ENCODE peak calls at places on chromosomes 4 and X, in eight cellular contexts. One of them, this sample, is unnamed.
A peak's percentile ranks its signal among the peaks of the same experiment; 100 is the strongest.

GRCh38 chr4:7347981-7348380 is 86.7 kb downstream of the PSAPL1 start:
- DNase-seq in HCT116: no peak
- DNase-seq in endothelial cell of umbilical vein: no peak
- DNase-seq in GM23338: no peak
- DNase-seq in sigmoid colon: no peak
- DNase-seq in Panc1: no peak
- DNase-seq in GM12892: no peak
- DNase-seq in SK-N-MC: no peak
- DNase-seq in this sample: no peak

GRCh38 chr4:153684182-153685073 is at the start of gene TLR2:
- DNase-seq in GM23338: peak; percentile 80
- DNase-seq in endothelial cell of umbilical vein: peak; percentile 17
- DNase-seq in sigmoid colon: peak; percentile 86
- DNase-seq in GM12892: peak; percentile 29
- DNase-seq in Panc1: no peak
- DNase-seq in HCT116: no peak
- DNase-seq in SK-N-MC: no peak
- DNase-seq in this sample: no peak

GRCh38 chr4:30754021-30754420 is 33.9 kb downstream of the PCDH7 start:
- DNase-seq in GM23338: no peak
- DNase-seq in SK-N-MC: no peak
- DNase-seq in HCT116: peak; percentile 77
- DNase-seq in Panc1: no peak
- DNase-seq in endothelial cell of umbilical vein: peak; percentile 73
- DNase-seq in sigmoid colon: no peak
- DNase-seq in GM12892: no peak
- DNase-seq in this sample: no peak

GRCh38 chrX:67613366-67613765 is 69.5 kb downstream of the AR start:
- DNase-seq in HCT116: no peak
- DNase-seq in Panc1: no peak
- DNase-seq in SK-N-MC: no peak
- DNase-seq in GM12892: no peak
- DNase-seq in sigmoid colon: no peak
- DNase-seq in GM23338: no peak
- DNase-seq in endothelial cell of umbilical vein: peak; percentile 30
- DNase-seq in this sample: no peak

GRCh38 chr4:143337600-143338287 is 1.1 kb downstream of the GAB1 start:
- DNase-seq in GM12892: no peak
- DNase-seq in sigmoid colon: peak; percentile 71
- DNase-seq in GM23338: peak; percentile 68
- DNase-seq in endothelial cell of umbilical vein: no peak
- DNase-seq in Panc1: no peak
- DNase-seq in SK-N-MC: no peak
- DNase-seq in HCT116: no peak
- DNase-seq in this sample: peak; percentile 70

GRCh38 chr4:139266583-139267257 is 13.3 kb downstream of the MGARP start:
- DNase-seq in sigmoid colon: peak; percentile 90
- DNase-seq in GM23338: peak; percentile 26
- DNase-seq in endothelial cell of umbilical vein: peak; percentile 87
- DNase-seq in SK-N-MC: no peak
- DNase-seq in GM12892: peak; percentile 64
- DNase-seq in HCT116: no peak
- DNase-seq in Panc1: no peak
- DNase-seq in this sample: peak; percentile 54

GRCh38 chr4:6658635-6659075 is 18.2 kb downstream of the MRFAP1 start:
- DNase-seq in GM12892: no peak
- DNase-seq in SK-N-MC: no peak
- DNase-seq in Panc1: no peak
- DNase-seq in HCT116: no peak
- DNase-seq in endothelial cell of umbilical vein: peak; percentile 31
- DNase-seq in sigmoid colon: no peak
- DNase-seq in GM23338: peak; percentile 72
- DNase-seq in this sample: no peak

GRCh38 chrX:10414872-10415703 is 205.3 kb downstream of the MID1 start:
- DNase-seq in Panc1: no peak
- DNase-seq in SK-N-MC: no peak
- DNase-seq in HCT116: no peak
- DNase-seq in GM23338: no peak
- DNase-seq in endothelial cell of umbilical vein: no peak
- DNase-seq in sigmoid colon: no peak
- DNase-seq in GM12892: no peak
- DNase-seq in this sample: no peak

GRCh38 chrX:87578978-87579377 is 61.4 kb downstream of the KLHL4 start:
- DNase-seq in GM23338: peak; percentile 27
- DNase-seq in SK-N-MC: no peak
- DNase-seq in Panc1: no peak
- DNase-seq in sigmoid colon: no peak
- DNase-seq in GM12892: no peak
- DNase-seq in endothelial cell of umbilical vein: peak; percentile 20
- DNase-seq in HCT116: no peak
- DNase-seq in this sample: no peak

GRCh38 chrX:14124562-14124961 is 94.9 kb upstream of the GEMIN8 start:
- DNase-seq in Panc1: no peak
- DNase-seq in HCT116: no peak
- DNase-seq in sigmoid colon: no peak
- DNase-seq in endothelial cell of umbilical vein: no peak
- DNase-seq in GM23338: no peak
- DNase-seq in GM12892: no peak
- DNase-seq in SK-N-MC: no peak
- DNase-seq in this sample: no peak
- TF ChIP-seq POLR2AphosphoS5 in Panc1: no peak
- TF ChIP-seq POLR2AphosphoS5 in HCT116: no peak
- TF ChIP-seq POLR2AphosphoS5 in sigmoid colon: peak; percentile 56
- TF ChIP-seq POLR2AphosphoS5 in endothelial cell of umbilical vein: no peak
- TF ChIP-seq POLR2AphosphoS5 in GM23338: no peak
- TF ChIP-seq POLR2AphosphoS5 in GM12892: no peak
- TF ChIP-seq POLR2AphosphoS5 in SK-N-MC: no peak
- TF ChIP-seq POLR2AphosphoS5 in this sample: no peak

GRCh38 chr4:53863731-53864130 is 200.7 kb downstream of the CHIC2 start:
- DNase-seq in Panc1: no peak
- DNase-seq in HCT116: no peak
- DNase-seq in GM12892: no peak
- DNase-seq in GM23338: no peak
- DNase-seq in SK-N-MC: no peak
- DNase-seq in endothelial cell of umbilical vein: no peak
- DNase-seq in sigmoid colon: no peak
- DNase-seq in this sample: no peak

GRCh38 chr4:53863163-53863562 is 201.2 kb downstream of the CHIC2 start:
- DNase-seq in endothelial cell of umbilical vein: no peak
- DNase-seq in Panc1: no peak
- DNase-seq in HCT116: no peak
- DNase-seq in SK-N-MC: no peak
- DNase-seq in GM23338: no peak
- DNase-seq in sigmoid colon: peak; percentile 80
- DNase-seq in GM12892: no peak
- DNase-seq in this sample: no peak

GRCh38 chr4:53865031-53865430 is 199.4 kb downstream of the CHIC2 start:
- DNase-seq in SK-N-MC: no peak
- DNase-seq in HCT116: no peak
- DNase-seq in sigmoid colon: no peak
- DNase-seq in GM12892: no peak
- DNase-seq in GM23338: no peak
- DNase-seq in Panc1: no peak
- DNase-seq in endothelial cell of umbilical vein: no peak
- DNase-seq in this sample: no peak

GRCh38 chr4:53859305-53859704 is 205.1 kb downstream of the CHIC2 start:
- DNase-seq in sigmoid colon: no peak
- DNase-seq in endothelial cell of umbilical vein: no peak
- DNase-seq in HCT116: no peak
- DNase-seq in GM23338: no peak
- DNase-seq in GM12892: no peak
- DNase-seq in SK-N-MC: no peak
- DNase-seq in Panc1: no peak
- DNase-seq in this sample: no peak

DNA sequence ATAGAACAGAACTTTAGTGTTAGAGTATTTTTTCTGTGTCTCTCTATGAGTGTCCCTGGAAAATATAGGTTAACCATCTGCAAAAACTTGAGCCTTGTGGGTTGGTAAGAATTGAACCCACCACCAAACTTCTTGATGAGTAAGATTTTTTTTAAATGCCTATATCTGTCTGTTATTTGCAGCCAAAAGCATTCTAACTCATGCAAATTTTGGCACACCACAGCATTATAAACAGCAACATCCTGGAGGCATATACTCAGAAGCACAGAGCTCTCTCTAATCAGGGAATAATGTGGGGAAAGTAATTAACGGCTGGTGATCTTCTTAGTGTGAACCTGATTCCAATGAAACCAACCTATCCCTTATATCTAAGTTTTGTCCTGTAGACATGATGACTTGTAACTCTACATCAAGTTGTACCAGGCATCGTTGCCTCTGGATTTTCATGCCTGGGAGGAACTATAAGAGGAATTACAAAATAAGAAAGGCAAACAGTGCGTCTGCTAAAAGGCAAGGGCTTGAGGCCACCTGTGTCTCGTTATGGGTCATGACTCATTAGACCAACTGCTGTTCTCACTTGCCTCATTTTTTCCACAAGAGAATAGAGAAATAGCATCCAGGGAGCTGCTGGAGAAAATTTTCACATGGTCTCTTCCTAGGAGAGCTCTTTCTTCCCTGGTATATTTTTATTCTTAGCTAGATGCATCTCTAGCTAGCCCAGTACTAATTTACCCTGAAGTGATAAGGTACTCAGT is 202.4 kb downstream of the CHIC2 start:
- DNase-seq in GM23338: no peak
- DNase-seq in GM12892: no peak
- DNase-seq in endothelial cell of umbilical vein: no peak
- DNase-seq in HCT116: no peak
- DNase-seq in SK-N-MC: no peak
- DNase-seq in Panc1: no peak
- DNase-seq in sigmoid colon: peak; percentile 85
- DNase-seq in this sample: no peak
- TF ChIP-seq POLR2AphosphoS5 in GM23338: no peak
- TF ChIP-seq POLR2AphosphoS5 in GM12892: no peak
- TF ChIP-seq POLR2AphosphoS5 in endothelial cell of umbilical vein: no peak
- TF ChIP-seq POLR2AphosphoS5 in HCT116: no peak
- TF ChIP-seq POLR2AphosphoS5 in SK-N-MC: no peak
- TF ChIP-seq POLR2AphosphoS5 in Panc1: no peak
- TF ChIP-seq POLR2AphosphoS5 in sigmoid colon: peak; percentile 43
- TF ChIP-seq POLR2AphosphoS5 in this sample: no peak

GRCh38 chr4:54213001-54213400 is 16.1 kb upstream of the PDGFRA start:
- DNase-seq in GM12892: no peak
- DNase-seq in SK-N-MC: no peak
- DNase-seq in GM23338: no peak
- DNase-seq in sigmoid colon: no peak
- DNase-seq in HCT116: no peak
- DNase-seq in Panc1: no peak
- DNase-seq in endothelial cell of umbilical vein: no peak
- DNase-seq in this sample: no peak

GRCh38 chr4:54218736-54219135 is 10.4 kb upstream of the PDGFRA start:
- DNase-seq in SK-N-MC: no peak
- DNase-seq in HCT116: no peak
- DNase-seq in sigmoid colon: no peak
- DNase-seq in Panc1: no peak
- DNase-seq in GM12892: no peak
- DNase-seq in endothelial cell of umbilical vein: no peak
- DNase-seq in GM23338: no peak
- DNase-seq in this sample: no peak

GRCh38 chr4:54213812-54214211 is 15.3 kb upstream of the PDGFRA start:
- DNase-seq in sigmoid colon: no peak
- DNase-seq in Panc1: no peak
- DNase-seq in SK-N-MC: no peak
- DNase-seq in endothelial cell of umbilical vein: no peak
- DNase-seq in GM12892: no peak
- DNase-seq in GM23338: no peak
- DNase-seq in HCT116: no peak
- DNase-seq in this sample: no peak

GRCh38 chr4:54215379-54216072 is 13.6 kb upstream of the PDGFRA start:
- DNase-seq in GM12892: no peak
- DNase-seq in GM23338: peak; percentile 4
- DNase-seq in sigmoid colon: no peak
- DNase-seq in HCT116: no peak
- DNase-seq in SK-N-MC: no peak
- DNase-seq in Panc1: no peak
- DNase-seq in endothelial cell of umbilical vein: no peak
- DNase-seq in this sample: no peak

GRCh38 chr4:54217642-54218486 is 11.2 kb upstream of the PDGFRA start:
- DNase-seq in HCT116: peak; percentile 71
- DNase-seq in GM23338: peak; percentile 93
- DNase-seq in Panc1: peak; percentile 80
- DNase-seq in endothelial cell of umbilical vein: peak; percentile 84
- DNase-seq in SK-N-MC: no peak
- DNase-seq in sigmoid colon: peak; percentile 94
- DNase-seq in GM12892: no peak
- DNase-seq in this sample: peak; percentile 52
- TF ChIP-seq POLR2AphosphoS5 in HCT116: no peak
- TF ChIP-seq POLR2AphosphoS5 in GM23338: no peak
- TF ChIP-seq POLR2AphosphoS5 in Panc1: no peak
- TF ChIP-seq POLR2AphosphoS5 in endothelial cell of umbilical vein: no peak
- TF ChIP-seq POLR2AphosphoS5 in SK-N-MC: no peak
- TF ChIP-seq POLR2AphosphoS5 in sigmoid colon: peak; percentile 22
- TF ChIP-seq POLR2AphosphoS5 in GM12892: no peak
- TF ChIP-seq POLR2AphosphoS5 in this sample: no peak

GRCh38 chrX:107673401-107673800 is 45.1 kb downstream of the PRPS1 start:
- DNase-seq in Panc1: no peak
- DNase-seq in sigmoid colon: no peak
- DNase-seq in SK-N-MC: no peak
- DNase-seq in GM23338: no peak
- DNase-seq in endothelial cell of umbilical vein: no peak
- DNase-seq in HCT116: no peak
- DNase-seq in GM12892: no peak
- DNase-seq in this sample: no peak

GRCh38 chrX:107674480-107675364 is 46.4 kb downstream of the PRPS1 start:
- DNase-seq in endothelial cell of umbilical vein: no peak
- DNase-seq in sigmoid colon: peak; percentile 95
- DNase-seq in HCT116: no peak
- DNase-seq in SK-N-MC: no peak
- DNase-seq in Panc1: no peak
- DNase-seq in GM12892: no peak
- DNase-seq in GM23338: no peak
- DNase-seq in this sample: no peak

GRCh38 chrX:107675365-107675654 is 47.0 kb downstream of the PRPS1 start:
- DNase-seq in HCT116: no peak
- DNase-seq in SK-N-MC: no peak
- DNase-seq in GM12892: no peak
- DNase-seq in sigmoid colon: no peak
- DNase-seq in GM23338: no peak
- DNase-seq in endothelial cell of umbilical vein: no peak
- DNase-seq in Panc1: no peak
- DNase-seq in this sample: no peak

GRCh38 chrX:107672955-107673378 is 44.7 kb downstream of the PRPS1 start:
- DNase-seq in HCT116: peak; percentile 63
- DNase-seq in GM23338: peak; percentile 73
- DNase-seq in SK-N-MC: no peak
- DNase-seq in Panc1: no peak
- DNase-seq in sigmoid colon: peak; percentile 93
- DNase-seq in endothelial cell of umbilical vein: peak; percentile 60
- DNase-seq in GM12892: peak; percentile 39
- DNase-seq in this sample: peak; percentile 28

DNA sequence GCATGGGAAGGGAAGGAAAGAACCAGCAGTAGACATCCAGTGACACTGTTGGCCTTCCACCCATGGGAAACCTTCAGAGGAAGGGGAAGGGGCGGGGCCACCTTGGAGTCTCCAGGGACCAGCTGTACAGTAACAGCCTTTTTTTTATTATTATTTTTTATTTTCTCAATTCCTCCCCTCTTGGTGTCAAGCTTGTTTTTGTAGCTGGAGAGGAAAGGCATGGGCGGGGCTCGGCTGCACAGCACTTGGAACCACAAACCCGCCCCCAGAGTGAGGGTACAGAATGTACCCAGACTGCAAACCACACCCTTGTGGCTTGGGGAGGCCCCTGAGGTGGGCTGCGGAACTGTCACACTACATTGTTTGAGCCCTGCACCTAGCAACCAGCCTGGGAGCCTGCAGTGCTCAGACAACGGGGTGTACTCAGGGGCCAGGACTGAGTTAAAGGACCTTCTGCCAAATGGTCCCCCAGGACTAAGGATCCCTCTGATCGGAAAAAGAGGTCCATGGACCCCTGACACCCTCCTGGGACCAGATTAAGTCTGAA is 45.7 kb downstream of the PRPS1 start:
- DNase-seq in GM12892: peak; percentile 48
- DNase-seq in SK-N-MC: no peak
- DNase-seq in Panc1: no peak
- DNase-seq in HCT116: no peak
- DNase-seq in GM23338: peak; percentile 36
- DNase-seq in endothelial cell of umbilical vein: peak; percentile 67
- DNase-seq in sigmoid colon: peak; percentile 93
- DNase-seq in this sample: no peak
- TF ChIP-seq POLR2AphosphoS5 in GM12892: no peak
- TF ChIP-seq POLR2AphosphoS5 in SK-N-MC: no peak
- TF ChIP-seq POLR2AphosphoS5 in Panc1: no peak
- TF ChIP-seq POLR2AphosphoS5 in HCT116: no peak
- TF ChIP-seq POLR2AphosphoS5 in GM23338: no peak
- TF ChIP-seq POLR2AphosphoS5 in endothelial cell of umbilical vein: no peak
- TF ChIP-seq POLR2AphosphoS5 in sigmoid colon: peak; percentile 36
- TF ChIP-seq POLR2AphosphoS5 in this sample: no peak